ENCODE peak calls at places on chromosomes 16 and 17, in seven cellular contexts. One of them, this sample, is unnamed. For H3K4me1, the result is how much of the 10 kb centered on the place peaks cover.

GRCh38 chr17:51166987-51167931 is 1.0 kb downstream of the NME2 start:
- DNase-seq in mucosa of descending colon: peak
- DNase-seq in adrenal gland: peak
- DNase-seq in A549: peak
- DNase-seq in tibial nerve: no peak
- DNase-seq in sigmoid colon: no peak
- DNase-seq in heart left ventricle: peak
- DNase-seq in this sample: peak

GRCh38 chr16:10114411-10114810 is 67.8 kb downstream of the GRIN2A start:
- DNase-seq in heart left ventricle: no peak
- DNase-seq in mucosa of descending colon: no peak
- DNase-seq in A549: no peak
- DNase-seq in adrenal gland: no peak
- DNase-seq in sigmoid colon: no peak
- DNase-seq in tibial nerve: no peak
- DNase-seq in this sample: no peak

GRCh38 chr16:13950821-13951547 is 31.0 kb downstream of the ERCC4 start:
- DNase-seq in heart left ventricle: no peak
- DNase-seq in sigmoid colon: no peak
- DNase-seq in tibial nerve: no peak
- DNase-seq in adrenal gland: no peak
- DNase-seq in A549: no peak
- DNase-seq in mucosa of descending colon: no peak
- DNase-seq in this sample: no peak

GRCh38 chr17:20073056-20073979 is 64.2 kb downstream of the SPECC1 start:
- DNase-seq in mucosa of descending colon: peak
- DNase-seq in sigmoid colon: no peak
- DNase-seq in tibial nerve: peak
- DNase-seq in adrenal gland: no peak
- DNase-seq in A549: no peak
- DNase-seq in heart left ventricle: peak
- DNase-seq in this sample: no peak

GRCh38 chr17:33145941-33146340 is 147.2 kb downstream of the ASIC2 start:
- DNase-seq in tibial nerve: no peak
- DNase-seq in heart left ventricle: no peak
- DNase-seq in sigmoid colon: no peak
- DNase-seq in adrenal gland: no peak
- DNase-seq in A549: no peak
- DNase-seq in mucosa of descending colon: no peak
- DNase-seq in this sample: no peak

GRCh38 chr16:78751601-78752000 is 652.1 kb downstream of the WWOX start:
- DNase-seq in heart left ventricle: no peak
- DNase-seq in sigmoid colon: no peak
- DNase-seq in tibial nerve: no peak
- DNase-seq in mucosa of descending colon: no peak
- DNase-seq in A549: no peak
- DNase-seq in adrenal gland: no peak
- DNase-seq in this sample: no peak

GRCh38 chr17:37092041-37092440 is 143.3 kb downstream of the AATF start:
- DNase-seq in tibial nerve: no peak
- DNase-seq in heart left ventricle: no peak
- DNase-seq in mucosa of descending colon: no peak
- DNase-seq in adrenal gland: no peak
- DNase-seq in A549: no peak
- DNase-seq in sigmoid colon: no peak
- DNase-seq in this sample: no peak

GRCh38 chr17:71870546-71870862 is 250.3 kb upstream of the SOX9 start:
- DNase-seq in sigmoid colon: no peak
- DNase-seq in heart left ventricle: no peak
- DNase-seq in adrenal gland: no peak
- DNase-seq in mucosa of descending colon: no peak
- DNase-seq in A549: no peak
- DNase-seq in tibial nerve: no peak
- DNase-seq in this sample: no peak

GRCh38 chr17:64262422-64263260 is at the start of gene TEX2:
- DNase-seq in mucosa of descending colon: peak
- DNase-seq in tibial nerve: peak
- DNase-seq in adrenal gland: peak
- DNase-seq in heart left ventricle: peak
- DNase-seq in A549: no peak
- DNase-seq in sigmoid colon: peak
- DNase-seq in this sample: peak

GRCh38 chr16:81035975-81036750 is 521 bp downstream of the ATMIN start:
- DNase-seq in adrenal gland: peak
- DNase-seq in sigmoid colon: peak
- DNase-seq in mucosa of descending colon: peak
- DNase-seq in tibial nerve: no peak
- DNase-seq in A549: peak
- DNase-seq in heart left ventricle: peak
- DNase-seq in this sample: peak

GRCh38 chr16:27818231-27818630 is 245.3 kb downstream of the GSG1L start:
- DNase-seq in tibial nerve: no peak
- DNase-seq in adrenal gland: no peak
- DNase-seq in A549: no peak
- DNase-seq in heart left ventricle: no peak
- DNase-seq in mucosa of descending colon: no peak
- DNase-seq in sigmoid colon: peak
- DNase-seq in this sample: no peak

GRCh38 chr16:29694384-29695195 is 15.6 kb downstream of the QPRT start:
- DNase-seq in sigmoid colon: no peak
- DNase-seq in A549: no peak
- DNase-seq in heart left ventricle: no peak
- DNase-seq in mucosa of descending colon: peak
- DNase-seq in tibial nerve: no peak
- DNase-seq in adrenal gland: no peak
- DNase-seq in this sample: no peak

GRCh38 chr17:81424151-81424550 is 28.9 kb downstream of the BAHCC1 start:
- DNase-seq in A549: no peak
- DNase-seq in tibial nerve: no peak
- DNase-seq in mucosa of descending colon: no peak
- DNase-seq in adrenal gland: no peak
- DNase-seq in sigmoid colon: no peak
- DNase-seq in heart left ventricle: no peak
- DNase-seq in this sample: no peak

GRCh38 chr17:81420769-81421462 is 25.7 kb downstream of the BAHCC1 start:
- DNase-seq in mucosa of descending colon: no peak
- DNase-seq in adrenal gland: peak
- DNase-seq in A549: no peak
- DNase-seq in sigmoid colon: no peak
- DNase-seq in heart left ventricle: peak
- DNase-seq in tibial nerve: no peak
- DNase-seq in this sample: no peak

GRCh38 chr17:81423698-81424071 is 28.4 kb downstream of the BAHCC1 start:
- DNase-seq in tibial nerve: no peak
- DNase-seq in mucosa of descending colon: no peak
- DNase-seq in A549: no peak
- DNase-seq in sigmoid colon: no peak
- DNase-seq in heart left ventricle: no peak
- DNase-seq in adrenal gland: no peak
- DNase-seq in this sample: no peak

GRCh38 chr17:81424613-81425017 is 29.4 kb downstream of the BAHCC1 start:
- DNase-seq in mucosa of descending colon: no peak
- DNase-seq in heart left ventricle: no peak
- DNase-seq in adrenal gland: no peak
- DNase-seq in A549: no peak
- DNase-seq in tibial nerve: no peak
- DNase-seq in sigmoid colon: no peak
- DNase-seq in this sample: no peak

DNA sequence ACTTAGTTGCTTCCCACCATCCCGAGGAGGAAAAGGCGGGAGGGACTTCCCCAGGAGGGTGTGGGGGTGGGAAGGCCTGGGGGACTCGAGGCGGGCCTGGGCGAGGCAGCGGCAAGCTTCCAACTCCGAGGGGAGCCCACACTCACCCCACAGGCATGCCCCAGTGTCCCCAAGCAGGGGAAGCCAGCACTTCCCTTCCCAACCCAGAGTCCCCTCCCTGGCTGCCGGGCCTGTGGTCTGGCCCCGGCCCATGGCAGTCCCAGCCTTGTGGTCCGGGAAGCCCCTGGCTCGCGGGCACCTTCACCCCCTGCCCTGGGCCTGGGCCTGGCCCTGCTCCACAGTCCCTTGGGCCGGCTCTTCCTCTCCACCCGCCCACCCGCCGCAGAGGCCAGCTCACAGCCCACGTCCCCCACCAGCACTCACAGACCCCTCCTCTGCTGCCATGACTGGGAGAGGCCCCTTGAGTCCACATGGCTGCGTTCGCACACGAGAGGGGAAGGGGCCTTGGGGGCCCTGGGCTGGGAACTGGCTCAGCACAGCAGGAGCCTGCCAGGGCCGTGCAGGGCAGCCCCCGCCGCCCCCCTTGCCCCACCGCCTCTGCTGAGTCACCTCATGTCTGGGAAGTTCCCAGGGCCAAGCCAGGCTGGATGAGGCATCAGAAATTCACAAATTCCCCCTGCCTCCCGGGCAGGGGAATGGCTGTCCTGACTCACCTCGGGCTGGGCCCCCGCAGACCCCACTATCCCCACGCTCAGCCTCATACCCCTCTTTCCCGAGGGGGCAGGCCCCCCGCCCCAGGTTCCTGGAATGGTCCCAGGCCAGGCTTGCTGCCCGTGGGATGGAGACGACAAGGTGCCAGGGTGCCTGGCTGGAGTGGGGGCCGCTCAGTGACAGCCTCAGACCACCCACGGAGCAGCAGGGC is 27.8 kb downstream of the BAHCC1 start:
- DNase-seq in adrenal gland: peak
- DNase-seq in tibial nerve: no peak
- DNase-seq in A549: peak
- DNase-seq in sigmoid colon: peak
- DNase-seq in heart left ventricle: peak
- DNase-seq in mucosa of descending colon: peak
- DNase-seq in this sample: peak
- H3K4me1 ChIP-seq in adrenal gland: half or more
- H3K4me1 ChIP-seq in tibial nerve: half or more
- H3K4me1 ChIP-seq in A549: half or more
- H3K4me1 ChIP-seq in sigmoid colon: under half
- H3K4me1 ChIP-seq in heart left ventricle: half or more
- H3K4me1 ChIP-seq in mucosa of descending colon: under half
- H3K4me1 ChIP-seq in this sample: under half

DNA sequence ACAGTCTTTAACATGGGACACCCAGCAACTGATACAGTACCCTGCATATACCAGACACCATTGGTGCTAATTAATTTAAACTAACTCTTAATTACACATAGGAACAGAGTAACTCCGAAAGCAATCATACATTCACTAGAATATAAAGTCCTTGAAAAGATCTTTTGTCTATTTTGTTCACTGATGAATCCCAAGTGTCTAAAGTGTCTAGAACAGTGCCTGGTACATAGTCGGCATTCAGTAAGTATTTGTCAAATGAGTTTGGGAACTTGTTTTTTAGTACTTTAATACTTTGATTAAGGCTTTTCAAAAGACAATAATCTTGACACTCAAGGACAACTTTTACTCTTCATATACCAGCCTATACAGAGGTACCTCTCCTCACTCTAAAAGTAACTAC is 13.8 kb downstream of the YWHAE start:
- DNase-seq in tibial nerve: no peak
- DNase-seq in mucosa of descending colon: no peak
- DNase-seq in adrenal gland: no peak
- DNase-seq in A549: no peak
- DNase-seq in heart left ventricle: no peak
- DNase-seq in sigmoid colon: no peak
- DNase-seq in this sample: no peak
- H3K4me1 ChIP-seq in tibial nerve: under half
- H3K4me1 ChIP-seq in mucosa of descending colon: half or more
- H3K4me1 ChIP-seq in adrenal gland: half or more
- H3K4me1 ChIP-seq in A549: half or more
- H3K4me1 ChIP-seq in heart left ventricle: half or more
- H3K4me1 ChIP-seq in sigmoid colon: under half
- H3K4me1 ChIP-seq in this sample: under half

GRCh38 chr16:85609539-85609938 is 3.6 kb upstream of the GSE1 start:
- DNase-seq in sigmoid colon: no peak
- DNase-seq in heart left ventricle: no peak
- DNase-seq in A549: no peak
- DNase-seq in mucosa of descending colon: no peak
- DNase-seq in adrenal gland: no peak
- DNase-seq in tibial nerve: no peak
- DNase-seq in this sample: no peak
- H3K4me1 ChIP-seq in sigmoid colon: under half
- H3K4me1 ChIP-seq in heart left ventricle: under half
- H3K4me1 ChIP-seq in A549: under half
- H3K4me1 ChIP-seq in mucosa of descending colon: half or more
- H3K4me1 ChIP-seq in adrenal gland: under half
- H3K4me1 ChIP-seq in tibial nerve: under half
- H3K4me1 ChIP-seq in this sample: under half

GRCh38 chr17:76492989-76493501 is 8.2 kb downstream of the RHBDF2 start:
- DNase-seq in tibial nerve: no peak
- DNase-seq in sigmoid colon: peak
- DNase-seq in adrenal gland: peak
- DNase-seq in A549: no peak
- DNase-seq in heart left ventricle: peak
- DNase-seq in mucosa of descending colon: peak
- DNase-seq in this sample: no peak
- H3K4me1 ChIP-seq in tibial nerve: half or more
- H3K4me1 ChIP-seq in sigmoid colon: under half
- H3K4me1 ChIP-seq in adrenal gland: under half
- H3K4me1 ChIP-seq in A549: under half
- H3K4me1 ChIP-seq in heart left ventricle: half or more
- H3K4me1 ChIP-seq in mucosa of descending colon: under half
- H3K4me1 ChIP-seq in this sample: under half

This sample was measured in cardiac muscle cell.